ENCODE peak calls at places on chromosomes 7 and 10, in six cellular contexts. One of them, this sample, is unnamed.

GRCh38 chr7:151992375-151992774 is 33.1 kb upstream of the GALNT11 start:
- DNase-seq in GM19239: no peak
- DNase-seq in uterus: peak; percentile 18
- DNase-seq in A549: peak; percentile 81
- DNase-seq in NCI-H1092: peak; percentile 57
- DNase-seq in T follicular helper cell: peak; percentile 2
- DNase-seq in this sample: peak; percentile 26

GRCh38 chr7:12161146-12161545 is 49.9 kb upstream of the TMEM106B start:
- DNase-seq in GM19239: no peak
- DNase-seq in uterus: no peak
- DNase-seq in A549: no peak
- DNase-seq in NCI-H1092: no peak
- DNase-seq in T follicular helper cell: no peak
- DNase-seq in this sample: no peak

GRCh38 chr7:151427705-151428392 is 12.1 kb downstream of the CRYGN start:
- DNase-seq in GM19239: no peak
- DNase-seq in uterus: peak; percentile 36
- DNase-seq in A549: no peak
- DNase-seq in NCI-H1092: no peak
- DNase-seq in T follicular helper cell: no peak
- DNase-seq in this sample: no peak

GRCh38 chr10:98041352-98042043 is 11.1 kb upstream of the CRTAC1 start:
- DNase-seq in GM19239: no peak
- DNase-seq in uterus: no peak
- DNase-seq in A549: peak; percentile 72
- DNase-seq in NCI-H1092: peak; percentile 22
- DNase-seq in T follicular helper cell: peak; percentile 15
- DNase-seq in this sample: no peak

GRCh38 chr7:43756368-43757072 is 2.0 kb upstream of the BLVRA start:
- DNase-seq in GM19239: peak; percentile 23
- DNase-seq in uterus: no peak
- DNase-seq in A549: no peak
- DNase-seq in NCI-H1092: no peak
- DNase-seq in T follicular helper cell: no peak
- DNase-seq in this sample: no peak

GRCh38 chr10:4345842-4346241 is 480.2 kb upstream of the AKR1E2 start:
- DNase-seq in GM19239: no peak
- DNase-seq in uterus: no peak
- DNase-seq in A549: no peak
- DNase-seq in NCI-H1092: no peak
- DNase-seq in T follicular helper cell: no peak
- DNase-seq in this sample: no peak

GRCh38 chr7:121139427-121139826 is 150.9 kb downstream of the CPED1 start:
- DNase-seq in GM19239: no peak
- DNase-seq in uterus: no peak
- DNase-seq in A549: no peak
- DNase-seq in NCI-H1092: no peak
- DNase-seq in T follicular helper cell: no peak
- DNase-seq in this sample: no peak

GRCh38 chr10:70167246-70167645 is 3.1 kb downstream of the SAR1A start:
- DNase-seq in GM19239: no peak
- DNase-seq in uterus: no peak
- DNase-seq in A549: no peak
- DNase-seq in NCI-H1092: no peak
- DNase-seq in T follicular helper cell: no peak
- DNase-seq in this sample: no peak

GRCh38 chr7:138924551-138925225 is 56.5 kb downstream of the KIAA1549 start:
- DNase-seq in GM19239: no peak
- DNase-seq in uterus: no peak
- DNase-seq in A549: no peak
- DNase-seq in NCI-H1092: peak; percentile 25
- DNase-seq in T follicular helper cell: no peak
- DNase-seq in this sample: no peak

GRCh38 chr7:106415433-106415832 is 130.7 kb upstream of the NAMPT start:
- DNase-seq in GM19239: no peak
- DNase-seq in uterus: no peak
- DNase-seq in A549: no peak
- DNase-seq in NCI-H1092: no peak
- DNase-seq in T follicular helper cell: no peak
- DNase-seq in this sample: no peak

GRCh38 chr10:32360884-32361283 is 13.9 kb upstream of the EPC1 start:
- DNase-seq in GM19239: no peak
- DNase-seq in uterus: no peak
- DNase-seq in A549: no peak
- DNase-seq in NCI-H1092: no peak
- DNase-seq in T follicular helper cell: no peak
- DNase-seq in this sample: no peak

GRCh38 chr10:87775766-87776165 is 42.3 kb downstream of the ATAD1 start:
- DNase-seq in GM19239: no peak
- DNase-seq in uterus: no peak
- DNase-seq in A549: no peak
- DNase-seq in NCI-H1092: no peak
- DNase-seq in T follicular helper cell: no peak
- DNase-seq in this sample: no peak

GRCh38 chr7:149355390-149356048 is 93.5 kb downstream of the ZNF783 start:
- DNase-seq in GM19239: no peak
- DNase-seq in uterus: no peak
- DNase-seq in A549: peak; percentile 73
- DNase-seq in NCI-H1092: no peak
- DNase-seq in T follicular helper cell: no peak
- DNase-seq in this sample: no peak

GRCh38 chr10:25178411-25178810 is 3.6 kb downstream of the GPR158 start:
- DNase-seq in GM19239: no peak
- DNase-seq in uterus: no peak
- DNase-seq in A549: no peak
- DNase-seq in NCI-H1092: no peak
- DNase-seq in T follicular helper cell: no peak
- DNase-seq in this sample: no peak

GRCh38 chr10:43225004-43225786 is 41.7 kb downstream of the RASGEF1A start:
- DNase-seq in GM19239: no peak
- DNase-seq in uterus: no peak
- DNase-seq in A549: no peak
- DNase-seq in NCI-H1092: no peak
- DNase-seq in T follicular helper cell: no peak
- DNase-seq in this sample: no peak

GRCh38 chr10:113704637-113705343 is 25.1 kb downstream of the CASP7 start:
- DNase-seq in GM19239: no peak
- DNase-seq in uterus: no peak
- DNase-seq in A549: peak; percentile 49
- DNase-seq in NCI-H1092: peak; percentile 21
- DNase-seq in T follicular helper cell: no peak
- DNase-seq in this sample: no peak

GRCh38 chr7:70456729-70457128 is 675.2 kb upstream of the GALNT17 start:
- DNase-seq in GM19239: no peak
- DNase-seq in uterus: no peak
- DNase-seq in A549: no peak
- DNase-seq in NCI-H1092: no peak
- DNase-seq in T follicular helper cell: no peak
- DNase-seq in this sample: no peak

GRCh38 chr7:102222445-102222844 is 64.2 kb upstream of the SH2B2 start:
- DNase-seq in GM19239: no peak
- DNase-seq in uterus: no peak
- DNase-seq in A549: no peak
- DNase-seq in NCI-H1092: no peak
- DNase-seq in T follicular helper cell: no peak
- DNase-seq in this sample: no peak

GRCh38 chr7:123871998-123872867 is 27.3 kb downstream of the HYAL4 start:
- DNase-seq in GM19239: peak; percentile 4
- DNase-seq in uterus: no peak
- DNase-seq in A549: peak; percentile 73
- DNase-seq in NCI-H1092: peak; percentile 46
- DNase-seq in T follicular helper cell: peak; percentile 4
- DNase-seq in this sample: no peak